ENCODE peak calls at places on chromosome 4, in four cellular contexts. K is progenitor cell of endocrine pancreas, W is left ventricle myocardium inferior, U is AG10803. R is an unnamed sample.

GRCh38 chr4:42596918-42597317 is 60.0 kb downstream of the ATP8A1 start:
- DNase-seq in W (no peak), K (no peak), U (no peak), R (no peak)

GRCh38 chr4:111546881-111547280 is 598.4 kb upstream of the FAM241A start:
- DNase-seq in W (no peak), U (peak), K (no peak), R (no peak)

GRCh38 chr4:80197601-80198444 is 520 bp downstream of the PRDM8 start:
- DNase-seq in W (no peak), K (no peak), U (no peak), R (no peak)

GRCh38 chr4:1540601-1541375 is 134.5 kb upstream of the NKX1-1 start:
- DNase-seq in W (no peak), K (no peak), U (no peak), R (no peak)

GRCh38 chr4:185318679-185319078 is 77.0 kb downstream of the LRP2BP start:
- DNase-seq in K (no peak), U (no peak), W (no peak), R (no peak)

GRCh38 chr4:151409470-151410313 is 716 bp downstream of the FHIP1A start:
- DNase-seq in U (no peak), K (peak), W (no peak), R (peak)

GRCh38 chr4:163922302-163922701 is 427.8 kb downstream of the TMA16 start:
- DNase-seq in U (no peak), K (no peak), W (no peak), R (no peak)

GRCh38 chr4:102299708-102300107 is 45.6 kb downstream of the SLC39A8 start:
- DNase-seq in W (peak), K (peak), U (peak), R (no peak)

GRCh38 chr4:101706535-101707057 is 83.9 kb upstream of the BANK1 start:
- DNase-seq in W (no peak), U (no peak), K (no peak), R (no peak)

GRCh38 chr4:66014146-66014765 is 344.0 kb upstream of the EPHA5 start:
- DNase-seq in K (no peak), U (no peak), W (no peak), R (no peak)

GRCh38 chr4:55158957-55159356 is 33.6 kb upstream of the KDR start:
- DNase-seq in W (no peak), K (no peak), U (no peak), R (no peak)

GRCh38 chr4:32203340-32203739 is 1483.2 kb downstream of the PCDH7 start:
- DNase-seq in W (no peak), U (no peak), K (no peak), R (no peak)

GRCh38 chr4:54954656-54955388 is 170.6 kb downstream of the KDR start:
- DNase-seq in W (peak), U (no peak), K (no peak), R (no peak)

GRCh38 chr4:136743238-136743637 is 789.1 kb downstream of the PCDH18 start:
- DNase-seq in U (no peak), K (no peak), W (no peak), R (no peak)

DNA sequence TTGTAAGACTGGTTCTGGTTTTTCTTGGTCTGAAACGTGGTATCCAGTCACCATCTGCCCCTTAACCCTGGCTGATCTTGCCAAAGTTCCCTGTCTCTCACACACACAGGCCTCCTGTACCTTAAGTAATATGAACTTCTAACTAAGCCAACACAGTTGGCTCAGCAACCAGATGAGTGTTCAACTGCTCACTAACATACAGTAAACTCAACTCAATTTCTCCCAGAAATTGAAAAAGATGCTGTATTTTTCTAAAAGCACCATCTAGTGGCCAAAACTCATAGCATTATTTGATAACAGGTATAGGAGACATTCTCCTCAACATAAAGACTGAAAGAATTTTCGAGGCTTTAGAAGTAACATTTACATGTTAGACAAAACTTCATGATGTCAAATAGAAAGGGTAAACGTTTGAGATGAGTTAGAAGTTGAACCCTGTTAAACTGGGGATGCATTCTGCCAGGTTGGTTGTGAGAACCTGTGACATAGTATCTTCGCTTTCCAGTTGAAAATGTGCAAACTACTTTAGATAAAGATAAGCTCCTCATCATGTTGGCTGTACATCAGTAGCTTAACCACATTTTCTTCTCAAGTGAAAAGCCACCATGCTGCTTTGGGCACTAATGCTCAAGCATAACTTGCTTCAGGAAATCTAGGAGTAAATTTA is 31.2 kb downstream of the CCNI start:
- DNase-seq in K (no peak), U (peak), W (no peak), R (no peak)
- TF ChIP-seq CTCF in K (peak), U (peak), W (peak), R (peak)

GRCh38 chr4:148071009-148071408 is 339.1 kb downstream of the ARHGAP10 start:
- DNase-seq in W (no peak), U (no peak), K (no peak), R (no peak)

GRCh38 chr4:148069086-148070010 is 337.5 kb downstream of the ARHGAP10 start:
- DNase-seq in K (no peak), W (no peak), U (no peak), R (no peak)

GRCh38 chr4:148065069-148065468 is 333.2 kb downstream of the ARHGAP10 start:
- DNase-seq in W (no peak), K (no peak), U (peak), R (no peak)

GRCh38 chr4:148067307-148067916 is 335.5 kb downstream of the ARHGAP10 start:
- DNase-seq in K (no peak), W (no peak), U (peak), R (no peak)

GRCh38 chr4:148068065-148068911 is 336.4 kb downstream of the ARHGAP10 start:
- DNase-seq in K (no peak), W (no peak), U (no peak), R (no peak)
- TF ChIP-seq CTCF in K (no peak), W (no peak), U (no peak), R (no peak)

GRCh38 chr4:113636438-113636818 is 125.1 kb downstream of the CAMK2D start:
- DNase-seq in U (no peak), K (no peak), W (no peak), R (no peak)
- TF ChIP-seq CTCF in U (no peak), K (no peak), W (peak), R (no peak)

DNA sequence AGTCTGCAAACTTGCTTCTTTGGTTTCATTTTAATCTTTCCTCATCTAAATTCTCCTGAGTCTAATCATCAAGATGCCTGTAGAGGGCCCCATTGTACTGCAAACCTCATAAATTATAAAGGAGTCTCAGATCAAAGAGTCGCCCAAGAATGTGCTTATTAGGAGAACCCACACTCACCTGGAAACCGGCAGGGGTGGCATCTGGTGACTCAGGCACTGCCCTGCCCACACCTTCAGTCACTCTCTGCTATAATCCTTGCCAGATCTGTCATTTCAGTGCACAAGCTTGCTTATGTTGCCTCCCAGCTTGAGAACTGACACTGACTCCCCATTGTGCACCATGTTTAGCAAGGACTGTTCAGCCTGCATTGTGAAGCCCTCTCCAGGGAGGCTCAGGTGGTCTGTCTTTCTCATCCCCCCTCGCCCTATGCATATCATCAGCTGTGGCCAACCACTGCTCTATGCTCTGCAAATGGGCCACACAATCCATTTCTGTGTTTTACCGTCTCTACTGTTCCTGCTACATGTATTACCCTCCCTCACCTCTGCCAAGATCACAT is 12.4 kb downstream of the EPGN start:
- DNase-seq in W (no peak), U (peak), K (no peak), R (no peak)
- TF ChIP-seq CTCF in W (peak), U (peak), K (peak), R (peak)

GRCh38 chr4:180560896-180561295 is 1682.3 kb upstream of the TENM3 start:
- DNase-seq in U (no peak), K (no peak), W (no peak), R (no peak)
- TF ChIP-seq CTCF in U (no peak), K (no peak), W (no peak), R (no peak)

GRCh38 chr4:173012608-173013007 is 156.0 kb upstream of the GALNT7 start:
- DNase-seq in U (no peak), W (no peak), K (no peak), R (no peak)

GRCh38 chr4:173017802-173018201 is 150.8 kb upstream of the GALNT7 start:
- DNase-seq in U (no peak), K (no peak), W (no peak), R (no peak)

GRCh38 chr4:173014836-173015235 is 153.8 kb upstream of the GALNT7 start:
- DNase-seq in W (no peak), K (no peak), U (no peak), R (no peak)

GRCh38 chr4:173013232-173013932 is 155.2 kb upstream of the GALNT7 start:
- DNase-seq in W (no peak), U (peak), K (peak), R (no peak)

GRCh38 chr4:173014113-173014558 is 154.5 kb upstream of the GALNT7 start:
- DNase-seq in K (no peak), U (no peak), W (peak), R (no peak)
- TF ChIP-seq CTCF in K (no peak), U (no peak), W (no peak), R (no peak)

GRCh38 chr4:149056615-149057014 is 614.4 kb upstream of the NR3C2 start:
- DNase-seq in U (no peak), K (no peak), W (no peak), R (no peak)

GRCh38 chr4:149048451-149049143 is 606.4 kb upstream of the NR3C2 start:
- DNase-seq in U (no peak), K (no peak), W (no peak), R (no peak)

GRCh38 chr4:149047368-149047767 is 605.2 kb upstream of the NR3C2 start:
- DNase-seq in W (no peak), U (peak), K (no peak), R (no peak)

GRCh38 chr4:149045731-149046130 is 603.5 kb upstream of the NR3C2 start:
- DNase-seq in K (no peak), U (no peak), W (no peak), R (no peak)

DNA sequence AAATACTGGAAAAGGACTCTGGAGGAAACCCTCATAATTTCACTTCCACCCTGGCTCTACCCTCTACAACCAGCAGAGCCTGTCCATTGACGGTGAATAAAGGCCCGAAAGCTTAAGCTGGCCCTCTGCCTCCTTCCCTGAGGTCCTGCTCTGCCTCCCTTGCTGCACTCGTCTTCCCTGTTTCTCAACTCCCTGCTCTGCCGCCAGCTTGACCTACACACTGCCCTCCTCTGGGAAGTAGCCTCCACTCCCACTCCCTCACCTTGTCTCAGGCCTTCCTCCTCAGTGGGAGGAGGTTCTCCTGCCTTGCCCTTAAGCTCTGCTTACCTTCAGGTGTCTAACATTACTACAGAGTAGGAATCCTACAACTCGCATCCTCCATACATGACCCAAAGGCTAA is 608.6 kb upstream of the NR3C2 start:
- DNase-seq in U (no peak), W (no peak), K (no peak), R (no peak)
- TF ChIP-seq CTCF in U (no peak), W (no peak), K (no peak), R (no peak)

DNA sequence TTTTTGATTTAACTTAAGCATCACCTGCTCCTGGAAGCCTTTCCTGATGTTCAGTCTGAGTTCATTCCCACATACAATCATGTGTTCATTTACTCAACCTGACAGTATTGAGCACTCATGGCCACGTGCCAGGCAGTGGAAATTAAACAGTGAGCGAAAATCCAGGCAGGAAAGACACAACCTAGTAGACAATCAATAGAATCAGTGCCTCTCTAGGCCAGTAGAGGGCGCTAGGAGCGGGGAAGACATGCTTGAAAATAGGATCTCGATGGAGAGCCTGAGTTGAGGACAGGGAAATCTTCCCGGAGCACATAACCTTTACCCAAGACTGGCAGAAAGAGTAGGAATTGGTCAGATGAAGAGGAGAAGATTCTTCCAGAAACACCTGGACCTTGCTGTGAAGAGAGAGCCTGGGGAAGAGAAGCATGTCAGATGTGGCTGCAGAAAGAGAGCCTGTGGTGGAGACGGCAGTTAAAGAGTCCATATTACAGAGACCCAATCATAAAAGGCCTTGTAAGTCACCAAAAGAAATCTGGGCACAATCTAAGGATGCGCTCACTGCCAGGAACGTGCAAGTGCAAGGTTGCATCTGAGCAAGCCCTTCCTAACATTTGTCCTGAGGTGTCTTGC is 103.5 kb downstream of the LDB2 start:
- DNase-seq in W (peak), K (peak), U (peak), R (no peak)
- TF ChIP-seq CTCF in W (peak), K (peak), U (peak), R (peak)

GRCh38 chr4:6687947-6688878 is 5.5 kb upstream of the S100P start:
- DNase-seq in K (no peak), U (no peak), W (no peak), R (no peak)
- TF ChIP-seq CTCF in K (peak), U (no peak), W (no peak), R (peak)

GRCh38 chr4:88573995-88574394 is 18.3 kb upstream of the HERC3 start:
- DNase-seq in K (no peak), W (no peak), U (no peak), R (no peak)
- TF ChIP-seq CTCF in K (peak), W (peak), U (peak), R (peak)